ENCODE peak calls at places on chromosomes 16 and 17, in seven cellular contexts. B, K, O, H, E, Q and S are unnamed samples.

GRCh38 chr17:32626371-32626770 is 139.6 kb downstream of the CDK5R1 start:
- DNase-seq in B (no peak), K (no peak), O (no peak), H (no peak), E (no peak), Q (no peak), S (no peak)

GRCh38 chr17:48568499-48569259 is 9.5 kb downstream of the HOXB4 start:
- DNase-seq in B (no peak), K (no peak), O (no peak), H (no peak), E (no peak), Q (no peak), S (no peak)

GRCh38 chr17:19728114-19728495 is 11.7 kb upstream of the SLC47A2 start:
- DNase-seq in B (no peak), K (no peak), O (peak), H (peak), E (peak), Q (no peak), S (no peak)

GRCh38 chr17:80456465-80457235 is 19.8 kb downstream of the NPTX1 start:
- DNase-seq in B (no peak), K (no peak), O (peak), H (peak), E (peak), Q (no peak), S (no peak)

GRCh38 chr16:49856741-49857330 is 924 bp upstream of the ZNF423 start:
- DNase-seq in B (peak), K (peak), O (no peak), H (peak), E (peak), Q (peak), S (peak)

GRCh38 chr16:83247767-83248372 is 559.9 kb upstream of the HSBP1 start:
- DNase-seq in B (no peak), K (no peak), O (no peak), H (no peak), E (no peak), Q (no peak), S (no peak)

GRCh38 chr17:73286863-73287296 is 24.9 kb downstream of the CDC42EP4 start:
- DNase-seq in B (no peak), K (no peak), O (no peak), H (peak), E (no peak), Q (no peak), S (no peak)

GRCh38 chr16:88993006-88993787 is 16.2 kb upstream of the CBFA2T3 start:
- DNase-seq in B (no peak), K (no peak), O (no peak), H (no peak), E (peak), Q (no peak), S (peak)

GRCh38 chr16:54927125-54928015 is 3.3 kb upstream of the IRX5 start:
- DNase-seq in B (no peak), K (no peak), O (peak), H (no peak), E (peak), Q (no peak), S (no peak)

GRCh38 chr16:85605912-85606841 is 6.9 kb upstream of the GSE1 start:
- DNase-seq in B (no peak), K (no peak), O (no peak), H (peak), E (no peak), Q (no peak), S (no peak)

GRCh38 chr17:64177346-64178010 is 47.5 kb upstream of the ERN1 start:
- DNase-seq in B (no peak), K (no peak), O (no peak), H (no peak), E (no peak), Q (no peak), S (no peak)

GRCh38 chr17:56099649-56100048 is 53.6 kb upstream of the ANKFN1 start:
- DNase-seq in B (no peak), K (no peak), O (no peak), H (no peak), E (no peak), Q (no peak), S (no peak)

GRCh38 chr17:83155128-83156081 is 76.0 kb downstream of the METRNL start:
- DNase-seq in B (peak), K (no peak), O (no peak), H (no peak), E (no peak), Q (peak), S (no peak)

GRCh38 chr16:72989203-72989991 is 58.5 kb downstream of the ZFHX3 start:
- DNase-seq in B (peak), K (no peak), O (no peak), H (no peak), E (no peak), Q (peak), S (no peak)

GRCh38 chr17:73226556-73227172 is 33.8 kb downstream of the COG1 start:
- DNase-seq in B (no peak), K (no peak), O (no peak), H (no peak), E (no peak), Q (no peak), S (no peak)

GRCh38 chr16:26316683-26317464 is 625.1 kb downstream of the HS3ST4 start:
- DNase-seq in B (no peak), K (no peak), O (no peak), H (no peak), E (no peak), Q (no peak), S (no peak)

GRCh38 chr17:4033751-4034251 is 69.6 kb upstream of the ATP2A3 start:
- DNase-seq in B (no peak), K (no peak), O (no peak), H (peak), E (no peak), Q (no peak), S (no peak)

GRCh38 chr17:82267575-82268379 is 5.7 kb downstream of the CSNK1D start:
- DNase-seq in B (peak), K (peak), O (no peak), H (peak), E (peak), Q (peak), S (no peak)

GRCh38 chr16:6343157-6343556 is 989.5 kb upstream of the RBFOX1 start:
- DNase-seq in B (no peak), K (no peak), O (no peak), H (no peak), E (no peak), Q (no peak), S (no peak)